ENCODE peak calls at places on chromosomes 4 and X, in ten cellular contexts. Y is A549, O is tibial nerve, T is stomach, J is ovary, R is transverse colon, U is esophagus muscularis mucosa, K is HepG2, L is suprapubic skin, C is H1. Q is an unnamed sample.
A peak's percentile ranks its signal among the peaks of the same experiment; 100 is the strongest.

GRCh38 chr4:102447413-102447812 is 53.7 kb upstream of the NFKB1 start:
- DNase-seq in L (no peak), U (no peak), J (no peak), R (no peak), T (no peak), C (no peak), O (no peak), K (no peak), Y (no peak), Q (no peak)

GRCh38 chr4:123060039-123060770 is 137.8 kb upstream of the NUDT6 start:
- DNase-seq in C (no peak), T (no peak), R (no peak), Y (no peak), O (no peak), L (no peak), K (no peak), U (no peak), J (no peak), Q (no peak)

GRCh38 chr4:14301993-14302392 is 674.5 kb upstream of the BOD1L1 start:
- DNase-seq in R (no peak), K (no peak), U (no peak), T (no peak), O (no peak), Y (no peak), L (no peak), J (no peak), C (no peak), Q (no peak)

GRCh38 chrX:4932790-4933189 is 1219.3 kb upstream of the PRKX start:
- DNase-seq in J (no peak), O (no peak), R (no peak), U (no peak), Y (peak; percentile 4), L (no peak), T (no peak), K (no peak), C (no peak), Q (no peak)

GRCh38 chrX:118183606-118184005 is 67.0 kb upstream of the KLHL13 start:
- DNase-seq in L (no peak), C (no peak), J (no peak), R (no peak), Y (no peak), O (no peak), K (no peak), T (no peak), U (no peak), Q (no peak)

GRCh38 chr4:75168548-75168947 is 235.6 kb downstream of the PARM1 start:
- DNase-seq in Y (no peak), U (no peak), J (no peak), C (no peak), O (no peak), R (no peak), L (no peak), K (no peak), T (no peak), Q (no peak)

GRCh38 chrX:34521563-34521962 is 135.5 kb downstream of the TMEM47 start:
- DNase-seq in O (no peak), J (no peak), T (no peak), K (no peak), Y (peak; percentile 10), U (no peak), C (no peak), L (no peak), R (no peak), Q (no peak)

GRCh38 chrX:118780915-118781314 is 42.7 kb upstream of the ZCCHC12 start:
- DNase-seq in O (no peak), K (no peak), J (no peak), U (no peak), Y (no peak), T (no peak), R (no peak), L (no peak), C (no peak), Q (no peak)

GRCh38 chr4:184389978-184390518 is 84.3 kb downstream of the IRF2 start:
- DNase-seq in J (no peak), O (no peak), R (no peak), T (no peak), U (no peak), K (no peak), C (no peak), Y (no peak), L (no peak), Q (no peak)

GRCh38 chr4:38069271-38069760 is 109.1 kb downstream of the PTTG2 start:
- DNase-seq in L (no peak), T (peak; percentile 67), J (peak; percentile 78), R (peak; percentile 72), K (no peak), O (no peak), C (no peak), Y (peak; percentile 71), U (peak; percentile 37), Q (no peak)

GRCh38 chr4:132642196-132642817 is 506.8 kb upstream of the PCDH10 start:
- DNase-seq in T (no peak), O (no peak), K (peak; percentile 20), J (no peak), R (no peak), U (no peak), L (no peak), C (peak; percentile 34), Y (peak; percentile 34), Q (no peak)

DNA sequence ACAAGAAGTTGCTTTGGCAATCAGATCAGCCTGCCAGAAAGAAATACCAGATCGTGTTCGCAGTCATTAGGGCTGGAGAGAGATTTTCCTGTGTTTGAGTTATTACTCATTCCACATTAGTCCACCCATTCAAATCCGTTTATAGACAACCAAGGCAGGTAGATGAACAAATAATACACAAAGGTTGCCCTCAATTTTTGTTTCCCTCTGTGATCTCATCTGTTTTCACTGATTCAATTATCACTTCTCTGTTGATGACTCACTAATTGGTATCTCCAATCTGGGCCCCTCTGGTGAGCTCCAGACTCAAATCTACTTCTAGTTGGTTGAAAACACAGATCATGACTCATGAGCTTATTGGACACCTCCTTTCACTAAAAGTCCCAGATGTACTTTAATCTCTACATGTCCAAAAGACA is 54.5 kb downstream of the CHM start:
- DNase-seq in R (no peak), Y (no peak), U (no peak), T (no peak), O (no peak), K (peak; percentile 3), C (no peak), J (no peak), L (no peak), Q (no peak)
- TF ChIP-seq EP300 in R (no peak), Y (no peak), U (no peak), T (no peak), O (no peak), K (no peak), C (no peak), J (no peak), L (no peak), Q (no peak)

GRCh38 chr4:149765630-149766029 is 50.0 kb downstream of the IQCM start:
- DNase-seq in Y (no peak), C (no peak), O (no peak), T (no peak), J (no peak), R (no peak), K (no peak), L (no peak), U (no peak), Q (no peak)
- TF ChIP-seq EP300 in Y (no peak), C (no peak), O (no peak), T (no peak), J (no peak), R (no peak), K (no peak), L (no peak), U (no peak), Q (no peak)

DNA sequence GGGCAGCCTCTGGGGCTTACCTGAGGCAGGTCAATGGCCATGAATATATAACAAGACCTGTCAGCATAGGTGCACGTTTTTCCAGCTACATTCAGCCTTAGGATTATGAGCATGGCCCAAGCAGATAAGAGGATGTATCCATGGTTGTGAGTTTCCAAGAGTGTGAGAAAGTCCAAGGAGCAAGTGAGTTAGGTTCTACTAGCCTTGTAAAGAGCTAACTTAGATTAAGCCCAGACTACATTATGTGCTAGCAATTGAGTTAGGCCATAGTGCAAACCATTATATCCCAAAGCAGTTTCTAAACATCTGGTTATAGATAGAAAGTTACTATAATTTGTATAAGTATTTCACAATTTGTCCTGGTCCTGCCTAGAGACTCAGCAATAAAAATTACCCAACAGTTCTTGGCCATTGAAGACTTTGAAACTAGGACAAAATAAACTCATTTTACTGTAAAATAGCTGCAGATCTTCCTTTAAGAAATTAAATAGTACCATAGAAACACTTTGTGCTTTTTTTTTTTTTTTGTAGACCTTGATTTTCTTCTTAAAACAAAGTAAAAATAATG is 312.0 kb downstream of the CAMK2D start:
- DNase-seq in R (no peak), Y (no peak), C (no peak), K (no peak), T (no peak), J (no peak), L (no peak), U (no peak), O (no peak), Q (no peak)
- TF ChIP-seq EP300 in R (no peak), Y (no peak), C (no peak), K (no peak), T (no peak), J (no peak), L (no peak), U (no peak), O (peak; percentile 60), Q (no peak)

DNA sequence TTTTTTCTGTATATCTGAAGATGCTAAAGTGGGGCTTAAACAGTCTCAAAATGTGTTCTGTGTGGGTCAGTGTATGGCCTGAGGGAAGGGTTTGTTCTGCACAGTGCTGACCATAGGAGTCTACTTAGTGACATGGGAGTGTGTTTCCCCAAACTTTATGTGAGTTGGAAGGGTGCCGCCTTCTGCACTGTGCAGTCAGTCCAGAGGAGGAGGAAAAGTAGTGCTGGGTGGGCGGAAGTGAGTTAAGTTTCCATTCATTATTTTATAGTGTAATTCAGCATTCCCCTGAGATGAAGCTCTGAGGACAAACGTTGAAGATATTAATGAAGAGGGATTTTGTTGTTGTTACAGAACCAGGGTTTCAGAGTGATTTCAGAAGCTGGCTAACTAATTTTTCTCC is 2.9 kb downstream of the CHST7 start:
- DNase-seq in T (no peak), R (no peak), O (no peak), Y (no peak), J (no peak), K (no peak), U (no peak), L (no peak), C (no peak), Q (no peak)
- TF ChIP-seq EP300 in T (no peak), R (no peak), O (no peak), Y (no peak), J (no peak), K (no peak), U (no peak), L (no peak), C (no peak), Q (no peak)

Q was measured in sigmoid colon.